ENCODE peak calls at places on chromosomes 5 and 9, in five cellular contexts. One of them, this sample, is unnamed.

GRCh38 chr5:135458921-135459331 is 6.8 kb upstream of the TIFAB start:
- DNase-seq in HepG2: no peak
- DNase-seq in K562: peak
- DNase-seq in GM12878: no peak
- DNase-seq in SK-N-SH: no peak
- DNase-seq in this sample: peak

GRCh38 chr9:34145165-34145564 is 18.7 kb upstream of the DCAF12 start:
- DNase-seq in HepG2: no peak
- DNase-seq in K562: no peak
- DNase-seq in GM12878: no peak
- DNase-seq in SK-N-SH: no peak
- DNase-seq in this sample: no peak

GRCh38 chr5:40464461-40464860 is 215.3 kb upstream of the PTGER4 start:
- DNase-seq in HepG2: no peak
- DNase-seq in K562: no peak
- DNase-seq in GM12878: no peak
- DNase-seq in SK-N-SH: no peak
- DNase-seq in this sample: no peak

GRCh38 chr9:101893661-101894646 is 155.5 kb upstream of the GRIN3A start:
- DNase-seq in HepG2: no peak
- DNase-seq in K562: peak
- DNase-seq in GM12878: no peak
- DNase-seq in SK-N-SH: no peak
- DNase-seq in this sample: no peak

GRCh38 chr9:35695801-35696420 is 6.2 kb upstream of the TPM2 start:
- DNase-seq in HepG2: no peak
- DNase-seq in K562: no peak
- DNase-seq in GM12878: no peak
- DNase-seq in SK-N-SH: no peak
- DNase-seq in this sample: no peak

GRCh38 chr5:140608730-140609520 is 24.1 kb downstream of the CD14 start:
- DNase-seq in HepG2: no peak
- DNase-seq in K562: no peak
- DNase-seq in GM12878: no peak
- DNase-seq in SK-N-SH: no peak
- DNase-seq in this sample: no peak

GRCh38 chr5:2549902-2550301 is 201.6 kb downstream of the IRX2 start:
- DNase-seq in HepG2: no peak
- DNase-seq in K562: no peak
- DNase-seq in GM12878: no peak
- DNase-seq in SK-N-SH: no peak
- DNase-seq in this sample: no peak

GRCh38 chr5:80172067-80172690 is 83.7 kb downstream of the SERINC5 start:
- DNase-seq in HepG2: no peak
- DNase-seq in K562: no peak
- DNase-seq in GM12878: no peak
- DNase-seq in SK-N-SH: no peak
- DNase-seq in this sample: no peak

GRCh38 chr5:94043311-94043710 is 301.9 kb upstream of the POU5F2 start:
- DNase-seq in HepG2: no peak
- DNase-seq in K562: no peak
- DNase-seq in GM12878: no peak
- DNase-seq in SK-N-SH: no peak
- DNase-seq in this sample: no peak

GRCh38 chr9:98101868-98102273 is 17.2 kb downstream of the TRIM14 start:
- DNase-seq in HepG2: no peak
- DNase-seq in K562: no peak
- DNase-seq in GM12878: peak
- DNase-seq in SK-N-SH: no peak
- DNase-seq in this sample: no peak

GRCh38 chr9:14277202-14277601 is 36.7 kb downstream of the NFIB start:
- DNase-seq in HepG2: no peak
- DNase-seq in K562: no peak
- DNase-seq in GM12878: no peak
- DNase-seq in SK-N-SH: no peak
- DNase-seq in this sample: no peak

GRCh38 chr9:107547772-107548297 is 58.3 kb upstream of the KLF4 start:
- DNase-seq in HepG2: no peak
- DNase-seq in K562: no peak
- DNase-seq in GM12878: no peak
- DNase-seq in SK-N-SH: no peak
- DNase-seq in this sample: peak

GRCh38 chr5:122656107-122656506 is 118.8 kb upstream of the SNX2 start:
- DNase-seq in HepG2: no peak
- DNase-seq in K562: no peak
- DNase-seq in GM12878: no peak
- DNase-seq in SK-N-SH: no peak
- DNase-seq in this sample: no peak

GRCh38 chr9:137176302-137177182 is 4.7 kb upstream of the TMEM210 start:
- DNase-seq in HepG2: peak
- DNase-seq in K562: peak
- DNase-seq in GM12878: no peak
- DNase-seq in SK-N-SH: no peak
- DNase-seq in this sample: peak

GRCh38 chr9:125548141-125548540 is 158.9 kb downstream of the MAPKAP1 start:
- DNase-seq in HepG2: peak
- DNase-seq in K562: no peak
- DNase-seq in GM12878: no peak
- DNase-seq in SK-N-SH: no peak
- DNase-seq in this sample: no peak

GRCh38 chr9:96121162-96121561 is 180.8 kb downstream of the HSD17B3 start:
- DNase-seq in HepG2: no peak
- DNase-seq in K562: no peak
- DNase-seq in GM12878: no peak
- DNase-seq in SK-N-SH: no peak
- DNase-seq in this sample: no peak

GRCh38 chr5:157100140-157100679 is 8.6 kb downstream of the HAVCR2 start:
- DNase-seq in HepG2: no peak
- DNase-seq in K562: no peak
- DNase-seq in GM12878: peak
- DNase-seq in SK-N-SH: no peak
- DNase-seq in this sample: no peak

GRCh38 chr9:115378246-115378645 is 260.3 kb upstream of the TNC start:
- DNase-seq in HepG2: no peak
- DNase-seq in K562: no peak
- DNase-seq in GM12878: no peak
- DNase-seq in SK-N-SH: no peak
- DNase-seq in this sample: no peak

GRCh38 chr9:122251351-122251750 is 13.3 kb downstream of the RBM18 start:
- DNase-seq in HepG2: peak
- DNase-seq in K562: no peak
- DNase-seq in GM12878: no peak
- DNase-seq in SK-N-SH: no peak
- DNase-seq in this sample: no peak

GRCh38 chr5:78482948-78483347 is 122.5 kb downstream of the SCAMP1 start:
- DNase-seq in HepG2: no peak
- DNase-seq in K562: no peak
- DNase-seq in GM12878: no peak
- DNase-seq in SK-N-SH: no peak
- DNase-seq in this sample: peak

GRCh38 chr5:159463590-159464321 is 133.5 kb upstream of the IL12B start:
- DNase-seq in HepG2: peak
- DNase-seq in K562: no peak
- DNase-seq in GM12878: no peak
- DNase-seq in SK-N-SH: no peak
- DNase-seq in this sample: no peak

GRCh38 chr9:36987891-36988290 is 46.2 kb downstream of the PAX5 start:
- DNase-seq in HepG2: no peak
- DNase-seq in K562: no peak
- DNase-seq in GM12878: no peak
- DNase-seq in SK-N-SH: no peak
- DNase-seq in this sample: no peak

GRCh38 chr5:98767563-98767962 is 5.9 kb upstream of the RGMB start:
- DNase-seq in HepG2: no peak
- DNase-seq in K562: no peak
- DNase-seq in GM12878: no peak
- DNase-seq in SK-N-SH: no peak
- DNase-seq in this sample: no peak

GRCh38 chr5:112417931-112418358 is 1.1 kb downstream of the EPB41L4A start:
- DNase-seq in HepG2: no peak
- DNase-seq in K562: peak
- DNase-seq in GM12878: peak
- DNase-seq in SK-N-SH: peak
- DNase-seq in this sample: no peak

GRCh38 chr5:55154893-55155292 is 5.1 kb upstream of the GPX8 start:
- DNase-seq in HepG2: no peak
- DNase-seq in K562: no peak
- DNase-seq in GM12878: no peak
- DNase-seq in SK-N-SH: no peak
- DNase-seq in this sample: no peak

GRCh38 chr5:147382776-147383175 is 127.1 kb downstream of the DPYSL3 start:
- DNase-seq in HepG2: no peak
- DNase-seq in K562: no peak
- DNase-seq in GM12878: no peak
- DNase-seq in SK-N-SH: no peak
- DNase-seq in this sample: peak

GRCh38 chr5:147384346-147385193 is 125.3 kb downstream of the DPYSL3 start:
- DNase-seq in HepG2: no peak
- DNase-seq in K562: no peak
- DNase-seq in GM12878: no peak
- DNase-seq in SK-N-SH: peak
- DNase-seq in this sample: no peak

GRCh38 chr5:147377685-147378084 is 132.2 kb downstream of the DPYSL3 start:
- DNase-seq in HepG2: no peak
- DNase-seq in K562: no peak
- DNase-seq in GM12878: no peak
- DNase-seq in SK-N-SH: no peak
- DNase-seq in this sample: no peak

GRCh38 chr5:147387109-147387508 is 122.8 kb downstream of the DPYSL3 start:
- DNase-seq in HepG2: no peak
- DNase-seq in K562: no peak
- DNase-seq in GM12878: no peak
- DNase-seq in SK-N-SH: peak
- DNase-seq in this sample: no peak

DNA sequence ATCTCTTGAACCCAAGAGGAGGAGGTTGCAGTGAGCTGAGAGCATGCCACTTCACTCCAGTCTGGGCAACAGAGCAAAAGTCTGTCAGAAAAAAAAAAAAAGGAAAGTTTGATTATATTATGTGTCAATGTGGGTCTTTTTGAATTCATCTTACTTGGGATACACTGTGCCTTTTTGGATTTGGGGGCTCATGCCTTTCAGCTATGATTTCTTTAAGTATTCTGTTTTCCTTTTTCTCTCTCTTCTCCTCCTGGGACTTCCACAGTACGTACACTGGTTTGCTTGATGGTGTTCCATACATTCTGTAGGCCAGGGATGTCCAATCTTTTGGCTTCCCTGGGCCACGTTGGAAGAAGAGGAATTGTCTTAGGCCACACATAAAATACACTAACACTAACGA is 128.3 kb downstream of the DPYSL3 start:
- DNase-seq in HepG2: no peak
- DNase-seq in K562: no peak
- DNase-seq in GM12878: no peak
- DNase-seq in SK-N-SH: no peak
- DNase-seq in this sample: no peak
- TF ChIP-seq JUND in HepG2: no peak
- TF ChIP-seq JUND in K562: no peak
- TF ChIP-seq JUND in GM12878: no peak
- TF ChIP-seq JUND in SK-N-SH: no peak
- TF ChIP-seq JUND in this sample: no peak

DNA sequence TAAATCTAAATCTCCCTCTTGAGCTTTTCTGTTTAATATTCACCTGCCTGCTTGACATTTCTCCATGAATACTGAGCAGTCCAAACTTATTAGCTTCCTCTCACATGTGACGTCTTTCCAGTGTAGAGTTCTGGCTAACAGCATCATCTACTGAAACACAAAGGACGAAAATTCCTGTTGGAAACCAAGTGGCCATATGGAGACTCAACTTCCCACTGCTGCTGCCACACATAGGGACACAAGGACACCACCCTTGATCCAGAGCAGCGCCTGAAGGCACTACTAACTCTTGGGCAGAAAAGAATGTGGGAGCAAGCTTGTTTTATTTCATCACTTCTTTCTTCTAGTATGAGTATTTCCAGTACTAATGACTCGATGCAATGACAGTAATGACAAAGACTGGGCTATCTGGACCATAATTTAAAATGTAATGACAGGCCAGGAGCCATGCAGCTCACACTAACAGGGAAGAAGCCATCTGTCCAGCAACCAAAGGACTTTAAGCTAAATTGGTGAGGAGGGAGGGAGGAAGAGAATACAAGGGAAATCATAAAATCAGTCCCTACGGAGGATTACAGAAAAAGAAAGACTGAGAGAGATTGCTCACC is 19.2 kb downstream of the RNF130 start:
- DNase-seq in HepG2: no peak
- DNase-seq in K562: no peak
- DNase-seq in GM12878: no peak
- DNase-seq in SK-N-SH: no peak
- DNase-seq in this sample: no peak
- TF ChIP-seq JUND in HepG2: no peak
- TF ChIP-seq JUND in K562: no peak
- TF ChIP-seq JUND in GM12878: no peak
- TF ChIP-seq JUND in SK-N-SH: no peak
- TF ChIP-seq JUND in this sample: no peak

GRCh38 chr5:133222040-133222439 is 170.2 kb downstream of the HSPA4 start:
- DNase-seq in HepG2: no peak
- DNase-seq in K562: no peak
- DNase-seq in GM12878: no peak
- DNase-seq in SK-N-SH: no peak
- DNase-seq in this sample: no peak

GRCh38 chr5:133220851-133221674 is 169.2 kb downstream of the HSPA4 start:
- DNase-seq in HepG2: peak
- DNase-seq in K562: no peak
- DNase-seq in GM12878: no peak
- DNase-seq in SK-N-SH: no peak
- DNase-seq in this sample: no peak

GRCh38 chr5:133222521-133222920 is 170.7 kb downstream of the HSPA4 start:
- DNase-seq in HepG2: no peak
- DNase-seq in K562: no peak
- DNase-seq in GM12878: no peak
- DNase-seq in SK-N-SH: no peak
- DNase-seq in this sample: no peak

GRCh38 chr5:133222979-133223378 is 171.2 kb downstream of the HSPA4 start:
- DNase-seq in HepG2: no peak
- DNase-seq in K562: no peak
- DNase-seq in GM12878: no peak
- DNase-seq in SK-N-SH: no peak
- DNase-seq in this sample: no peak

GRCh38 chr5:133219296-133219695 is 167.5 kb downstream of the HSPA4 start:
- DNase-seq in HepG2: no peak
- DNase-seq in K562: no peak
- DNase-seq in GM12878: no peak
- DNase-seq in SK-N-SH: no peak
- DNase-seq in this sample: no peak
- TF ChIP-seq JUND in HepG2: no peak
- TF ChIP-seq JUND in K562: no peak
- TF ChIP-seq JUND in GM12878: no peak
- TF ChIP-seq JUND in SK-N-SH: no peak
- TF ChIP-seq JUND in this sample: no peak

DNA sequence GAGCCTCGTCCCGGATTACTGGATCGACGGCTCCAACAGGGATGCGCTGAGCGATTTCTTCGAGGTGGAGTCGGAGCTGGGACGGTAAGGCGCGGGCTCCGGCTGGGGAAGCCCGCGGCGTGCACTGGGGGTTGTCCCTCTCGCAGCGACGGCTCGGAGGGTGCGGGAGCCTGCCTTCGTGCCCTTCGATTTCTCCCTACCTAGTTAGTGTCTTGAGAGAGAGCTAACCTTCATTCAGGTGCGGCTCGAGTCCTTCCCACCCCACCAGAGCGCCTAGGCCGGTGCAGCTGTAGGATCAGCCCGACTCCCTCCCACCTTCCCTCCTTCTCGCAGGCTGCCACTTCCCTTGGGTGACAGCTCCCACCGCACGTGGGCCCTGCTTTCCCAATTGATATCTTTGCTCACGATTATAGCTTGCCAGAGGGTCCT is 391 bp downstream of the CAMK4 start:
- DNase-seq in HepG2: no peak
- DNase-seq in K562: no peak
- DNase-seq in GM12878: no peak
- DNase-seq in SK-N-SH: no peak
- DNase-seq in this sample: no peak
- TF ChIP-seq JUND in HepG2: no peak
- TF ChIP-seq JUND in K562: no peak
- TF ChIP-seq JUND in GM12878: no peak
- TF ChIP-seq JUND in SK-N-SH: no peak
- TF ChIP-seq JUND in this sample: no peak